ENCODE peak calls at places on chromosomes 4 and X, in ten cellular contexts. C, D, R, E, N, T, Z, B, U and V are unnamed samples.

GRCh38 chr4:82680834-82681233 is 117.8 kb downstream of the SCD5 start:
- DNase-seq in C (no peak), D (no peak), R (no peak), E (no peak), N (no peak), T (no peak), Z (no peak), B (no peak), U (no peak), V (no peak)

GRCh38 chrX:33434256-33435092 is 223.1 kb upstream of the DMD start:
- DNase-seq in C (peak; percentile 16), D (no peak), R (no peak), E (peak; percentile 14), N (peak; percentile 66), T (no peak), Z (no peak), B (peak; percentile 3), U (peak; percentile 27), V (peak; percentile 16)

GRCh38 chr4:16765549-16765948 is 132.9 kb downstream of the LDB2 start:
- DNase-seq in C (no peak), D (no peak), R (no peak), E (peak; percentile 65), N (no peak), T (no peak), Z (no peak), B (no peak), U (no peak), V (no peak)

GRCh38 chr4:77036206-77036605 is 39.6 kb downstream of the CCNI start:
- DNase-seq in C (no peak), D (no peak), R (no peak), E (peak; percentile 97), N (no peak), T (no peak), Z (no peak), B (no peak), U (peak; percentile 57), V (no peak)

GRCh38 chrX:65871671-65872311 is 168.1 kb downstream of the VSIG4 start:
- DNase-seq in C (no peak), D (no peak), R (no peak), E (no peak), N (peak; percentile 74), T (no peak), Z (no peak), B (peak; percentile 3), U (no peak), V (no peak)

GRCh38 chr4:162457071-162457865 is 293.5 kb upstream of the FSTL5 start:
- DNase-seq in C (no peak), D (no peak), R (no peak), E (no peak), N (peak; percentile 6), T (no peak), Z (no peak), B (no peak), U (no peak), V (no peak)

GRCh38 chrX:68732906-68733493 is 85.5 kb downstream of the STARD8 start:
- DNase-seq in C (peak; percentile 56), D (peak; percentile 7), R (no peak), E (peak; percentile 17), N (peak; percentile 71), T (peak; percentile 84), Z (peak; percentile 33), B (peak; percentile 62), U (no peak), V (no peak)

GRCh38 chrX:135463937-135464336 is 42.2 kb downstream of the SMIM10L2A start:
- DNase-seq in C (no peak), D (no peak), R (no peak), E (no peak), N (peak; percentile 24), T (no peak), Z (no peak), B (no peak), U (no peak), V (no peak)

GRCh38 chrX:14528629-14529287 is 578 bp upstream of the GLRA2 start:
- DNase-seq in C (peak; percentile 18), D (no peak), R (no peak), E (no peak), N (peak; percentile 71), T (no peak), Z (peak; percentile 1), B (peak; percentile 12), U (peak; percentile 20), V (no peak)

GRCh38 chrX:41922125-41922521 is 1.2 kb downstream of the CASK start:
- DNase-seq in C (no peak), D (no peak), R (no peak), E (peak; percentile 39), N (peak; percentile 32), T (no peak), Z (peak; percentile 4), B (peak; percentile 9), U (no peak), V (no peak)

GRCh38 chrX:139787601-139788000 is 79.6 kb upstream of the MCF2 start:
- DNase-seq in C (no peak), D (no peak), R (no peak), E (no peak), N (no peak), T (no peak), Z (no peak), B (no peak), U (no peak), V (no peak)

GRCh38 chrX:11557120-11557519 is 108.6 kb downstream of the ARHGAP6 start:
- DNase-seq in C (no peak), D (no peak), R (no peak), E (peak; percentile 69), N (peak; percentile 88), T (no peak), Z (no peak), B (no peak), U (no peak), V (no peak)

GRCh38 chr4:2075987-2076907 is 17.1 kb downstream of the NAT8L start:
- DNase-seq in C (no peak), D (no peak), R (no peak), E (no peak), N (no peak), T (no peak), Z (no peak), B (no peak), U (no peak), V (no peak)

GRCh38 chrX:11138498-11139390 is 27.6 kb downstream of the HCCS start:
- DNase-seq in C (no peak), D (no peak), R (no peak), E (no peak), N (no peak), T (peak; percentile 53), Z (no peak), B (no peak), U (no peak), V (no peak)

GRCh38 chrX:111874241-111874640 is 1.7 kb upstream of the TRPC5OS start:
- DNase-seq in C (no peak), D (no peak), R (no peak), E (no peak), N (no peak), T (no peak), Z (no peak), B (no peak), U (no peak), V (no peak)

GRCh38 chr4:143337600-143338287 is 1.1 kb downstream of the GAB1 start:
- DNase-seq in C (no peak), D (no peak), R (no peak), E (peak; percentile 67), N (peak; percentile 37), T (peak; percentile 76), Z (no peak), B (no peak), U (peak; percentile 24), V (peak; percentile 34)

GRCh38 chrX:85391185-85391878 is 11.9 kb upstream of the POF1B start:
- DNase-seq in C (no peak), D (no peak), R (no peak), E (no peak), N (no peak), T (no peak), Z (no peak), B (no peak), U (no peak), V (no peak)

GRCh38 chrX:107117993-107118321 is 665 bp downstream of the RBM41 start:
- DNase-seq in C (no peak), D (no peak), R (no peak), E (peak; percentile 8), N (no peak), T (no peak), Z (no peak), B (no peak), U (no peak), V (no peak)

GRCh38 chr4:102042843-102043802 is 252.6 kb downstream of the BANK1 start:
- DNase-seq in C (no peak), D (no peak), R (no peak), E (peak; percentile 1), N (peak; percentile 30), T (no peak), Z (no peak), B (no peak), U (no peak), V (no peak)

GRCh38 chrX:7253565-7253964 is 105.6 kb upstream of the PUDP start:
- DNase-seq in C (no peak), D (no peak), R (no peak), E (no peak), N (no peak), T (no peak), Z (no peak), B (no peak), U (no peak), V (no peak)

GRCh38 chr4:51842167-51842553 is 793 bp upstream of the DCUN1D4 start:
- DNase-seq in C (no peak), D (no peak), R (no peak), E (no peak), N (no peak), T (peak; percentile 77), Z (no peak), B (peak; percentile 16), U (peak; percentile 20), V (no peak)

GRCh38 chr4:158968961-158969360 is 133.9 kb upstream of the RAPGEF2 start:
- DNase-seq in C (no peak), D (no peak), R (no peak), E (no peak), N (no peak), T (no peak), Z (no peak), B (no peak), U (no peak), V (no peak)

GRCh38 chr4:6749340-6750171 is 33.0 kb upstream of the KIAA0232 start:
- DNase-seq in C (no peak), D (no peak), R (no peak), E (peak; percentile 55), N (peak; percentile 76), T (peak; percentile 88), Z (no peak), B (no peak), U (peak; percentile 73), V (no peak)

GRCh38 chrX:72094894-72095293 is 36.8 kb downstream of the RTL5 start:
- DNase-seq in C (peak; percentile 45), D (peak; percentile 11), R (no peak), E (peak; percentile 23), N (no peak), T (peak; percentile 69), Z (peak; percentile 69), B (peak; percentile 39), U (no peak), V (no peak)

GRCh38 chrX:131728295-131729145 is 184.6 kb downstream of the OR13H1 start:
- DNase-seq in C (peak; percentile 69), D (no peak), R (peak; percentile 15), E (peak; percentile 65), N (no peak), T (no peak), Z (no peak), B (no peak), U (peak; percentile 80), V (peak; percentile 50)

GRCh38 chr4:88628746-88629145 is 36.5 kb downstream of the HERC3 start:
- DNase-seq in C (no peak), D (no peak), R (no peak), E (peak; percentile 66), N (peak; percentile 29), T (no peak), Z (no peak), B (no peak), U (no peak), V (no peak)

GRCh38 chr4:182206266-182206665 is 36.9 kb upstream of the TENM3 start:
- DNase-seq in C (no peak), D (no peak), R (no peak), E (no peak), N (no peak), T (no peak), Z (no peak), B (no peak), U (no peak), V (no peak)

GRCh38 chr4:11073621-11074051 is 355.1 kb downstream of the HS3ST1 start:
- DNase-seq in C (no peak), D (no peak), R (no peak), E (peak; percentile 97), N (no peak), T (no peak), Z (no peak), B (no peak), U (no peak), V (no peak)